ENCODE peak calls at places on chromosomes 6 and 20, in five cellular contexts. V is A549, B is HepG2, D is K562, O is GM12878. T is an unnamed sample.

GRCh38 chr20:51563597-51564332 is 21.2 kb upstream of the NFATC2 start:
- DNase-seq in V (peak; percentile 81), B (peak; percentile 68), D (peak; percentile 81), O (no peak), T (peak; percentile 79)

GRCh38 chr6:161327360-161327953 is 53.6 kb upstream of the AGPAT4 start:
- DNase-seq in V (no peak), B (no peak), D (no peak), O (no peak), T (peak; percentile 60)

GRCh38 chr20:20448891-20449290 is 81.0 kb downstream of the INSM1 start:
- DNase-seq in V (no peak), B (no peak), D (no peak), O (no peak), T (no peak)

GRCh38 chr20:58131111-58131510 is 97.3 kb downstream of the ANKRD60 start:
- DNase-seq in V (no peak), B (no peak), D (no peak), O (no peak), T (no peak)

GRCh38 chr20:13243826-13244376 is 22.8 kb downstream of the ISM1 start:
- DNase-seq in V (peak; percentile 81), B (peak; percentile 100), D (no peak), O (no peak), T (no peak)

GRCh38 chr6:1614448-1614766 is 4.7 kb downstream of the FOXC1 start:
- DNase-seq in V (no peak), B (no peak), D (no peak), O (no peak), T (peak; percentile 51)

GRCh38 chr20:32251470-32251869 is 26.0 kb upstream of the KIF3B start:
- DNase-seq in V (no peak), B (no peak), D (no peak), O (no peak), T (no peak)

GRCh38 chr6:133764011-133764812 is 124.7 kb upstream of the TCF21 start:
- DNase-seq in V (no peak), B (no peak), D (no peak), O (no peak), T (peak; percentile 29)

GRCh38 chr6:62236784-62237183 is 49.2 kb downstream of the KHDRBS2 start:
- DNase-seq in V (no peak), B (no peak), D (no peak), O (no peak), T (no peak)

GRCh38 chr6:129577691-129578090 is 132.3 kb downstream of the ARHGAP18 start:
- DNase-seq in V (no peak), B (no peak), D (no peak), O (no peak), T (no peak)

GRCh38 chr6:28474441-28475219 is 31.3 kb upstream of the ZSCAN23 start:
- DNase-seq in V (peak; percentile 38), B (peak; percentile 85), D (peak; percentile 80), O (peak; percentile 76), T (peak; percentile 89)

GRCh38 chr6:149483302-149483701 is 1.5 kb downstream of the ZC3H12D start:
- DNase-seq in V (no peak), B (no peak), D (no peak), O (no peak), T (no peak)

GRCh38 chr6:28657367-28657755 is 131.7 kb downstream of the GPX5 start:
- DNase-seq in V (no peak), B (no peak), D (no peak), O (no peak), T (no peak)

GRCh38 chr6:81145506-81145905 is 607.0 kb downstream of the TENT5A start:
- DNase-seq in V (no peak), B (no peak), D (no peak), O (no peak), T (no peak)

GRCh38 chr6:151067684-151068596 is 171.8 kb upstream of the AKAP12 start:
- DNase-seq in V (peak; percentile 74), B (peak; percentile 96), D (no peak), O (no peak), T (no peak)

GRCh38 chr6:166269301-166270039 is 38.7 kb downstream of the PRR18 start:
- DNase-seq in V (no peak), B (no peak), D (no peak), O (no peak), T (no peak)

GRCh38 chr20:58467572-58468330 is 47.4 kb downstream of the APCDD1L start:
- DNase-seq in V (no peak), B (no peak), D (no peak), O (no peak), T (peak; percentile 32)

GRCh38 chr20:875115-875514 is 41.0 kb downstream of the ANGPT4 start:
- DNase-seq in V (no peak), B (no peak), D (no peak), O (no peak), T (no peak)

GRCh38 chr6:169539176-169539897 is 162.5 kb downstream of the WDR27 start:
- DNase-seq in V (no peak), B (no peak), D (no peak), O (no peak), T (no peak)

GRCh38 chr6:12613819-12614218 is 102.7 kb upstream of the PHACTR1 start:
- DNase-seq in V (no peak), B (no peak), D (no peak), O (no peak), T (no peak)

GRCh38 chr6:128848169-128848935 is 34.6 kb upstream of the LAMA2 start:
- DNase-seq in V (no peak), B (no peak), D (no peak), O (no peak), T (peak; percentile 26)

GRCh38 chr6:16683524-16684194 is 77.6 kb downstream of the ATXN1 start:
- DNase-seq in V (no peak), B (peak; percentile 79), D (no peak), O (no peak), T (no peak)

GRCh38 chr6:156776470-156776840 is 723 bp upstream of the ARID1B start:
- DNase-seq in V (no peak), B (peak; percentile 59), D (no peak), O (no peak), T (no peak)

GRCh38 chr6:129967427-129967826 is 51.0 kb upstream of the L3MBTL3 start:
- DNase-seq in V (no peak), B (no peak), D (no peak), O (no peak), T (peak; percentile 19)

DNA sequence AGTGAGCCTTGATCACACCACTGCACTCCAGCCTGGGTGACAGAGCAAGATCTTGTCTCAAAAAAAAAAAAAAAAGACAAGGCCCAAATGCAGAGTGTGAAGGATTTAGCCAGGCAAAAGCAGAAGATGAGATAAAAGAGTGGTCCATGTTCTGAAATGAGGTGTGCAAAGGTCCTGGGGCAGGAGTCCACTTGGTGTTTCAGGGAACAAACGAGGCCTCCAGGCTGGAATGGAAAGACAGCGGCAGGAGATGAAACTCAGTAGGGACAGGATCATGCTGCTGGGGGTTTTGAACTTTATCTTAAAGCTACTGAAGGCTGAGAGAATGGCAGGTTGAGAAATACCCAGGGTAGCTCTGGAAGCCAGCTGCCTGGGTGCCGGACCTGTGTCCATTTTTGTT is 178.2 kb downstream of the ZMYND8 start:
- DNase-seq in V (no peak), B (no peak), D (no peak), O (no peak), T (no peak)
- TF ChIP-seq JUNB in V (no peak), B (no peak), D (no peak), O (no peak), T (no peak)

DNA sequence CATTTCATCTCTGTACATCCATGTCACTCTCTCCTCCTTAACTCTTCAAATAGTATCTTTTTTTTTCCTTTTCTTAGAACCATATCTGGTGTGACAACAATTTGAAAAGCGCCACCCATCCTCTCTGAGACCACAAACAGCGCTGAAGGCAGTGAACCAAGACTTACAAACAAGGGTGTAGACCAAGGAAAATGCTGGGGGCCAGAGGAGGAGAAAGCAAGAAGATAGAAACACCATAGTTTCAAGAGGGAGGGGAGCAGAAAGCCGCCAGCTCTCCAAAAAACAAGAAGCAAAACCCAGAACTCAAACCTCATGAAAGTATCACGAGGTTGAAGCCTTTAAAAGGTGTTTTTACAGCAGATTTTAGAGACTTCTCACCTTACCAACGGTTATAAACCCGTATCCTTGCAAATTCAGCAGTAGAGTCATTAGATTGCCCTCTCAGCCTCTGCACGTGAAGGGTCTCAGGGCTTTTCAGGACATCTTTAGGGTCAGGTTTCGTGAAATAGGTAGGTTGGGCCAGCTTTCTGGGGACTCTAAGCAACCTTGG is 13.3 kb upstream of the RIPOR2 start:
- DNase-seq in V (no peak), B (no peak), D (no peak), O (peak; percentile 96), T (no peak)
- H3K4me3 ChIP-seq in V (no peak overlapping the region), B (no peak overlapping the region), D (no peak overlapping the region), O (peak overlapping the region; percentile 28), T (no peak overlapping the region)

GRCh38 chr20:36487069-36487468 is 54.2 kb upstream of the MYL9 start:
- DNase-seq in V (no peak), B (no peak), D (no peak), O (no peak), T (no peak)
- TF ChIP-seq JUNB in V (no peak), B (no peak), D (no peak), O (no peak), T (no peak)

GRCh38 chr6:109477725-109478124 is 5.3 kb downstream of the ZBTB24 start:
- DNase-seq in V (no peak), B (peak; percentile 40), D (no peak), O (no peak), T (no peak)

GRCh38 chr6:109480993-109481480 is 2.0 kb downstream of the ZBTB24 start:
- DNase-seq in V (no peak), B (no peak), D (no peak), O (no peak), T (no peak)

GRCh38 chr6:109478222-109478805 is 4.7 kb downstream of the ZBTB24 start:
- DNase-seq in V (no peak), B (no peak), D (no peak), O (no peak), T (no peak)

GRCh38 chr6:109477184-109477583 is 5.8 kb downstream of the ZBTB24 start:
- DNase-seq in V (no peak), B (no peak), D (no peak), O (no peak), T (no peak)

GRCh38 chr6:109478848-109479624 is 4.0 kb downstream of the ZBTB24 start:
- DNase-seq in V (no peak), B (peak; percentile 50), D (no peak), O (no peak), T (no peak)
- H3K4me3 ChIP-seq in V (no peak overlapping the region), B (peak overlapping the region; percentile 25), D (no peak overlapping the region), O (peak overlapping the region; percentile 56), T (peak overlapping the region; percentile 75)